ENCODE peak calls at places on chromosomes 1 and 21, in six cellular contexts. Z, V, R, M, X and J are unnamed samples.

GRCh38 chr1:52674497-52675384 is 23.4 kb downstream of the COA7 start:
- DNase-seq in Z (no peak), V (no peak), R (no peak), M (no peak), X (no peak), J (no peak)

GRCh38 chr1:200889571-200889970 is 5.1 kb upstream of the INAVA start:
- DNase-seq in Z (no peak), V (no peak), R (no peak), M (no peak), X (no peak), J (no peak)

GRCh38 chr21:46368533-46369285 is 44.8 kb downstream of the PCNT start:
- DNase-seq in Z (no peak), V (no peak), R (no peak), M (no peak), X (no peak), J (no peak)

GRCh38 chr1:186950547-186950946 is 121.8 kb downstream of the PLA2G4A start:
- DNase-seq in Z (no peak), V (no peak), R (no peak), M (peak; percentile 25), X (no peak), J (no peak)

GRCh38 chr1:97084566-97084965 is 363.0 kb downstream of the PTBP2 start:
- DNase-seq in Z (no peak), V (no peak), R (no peak), M (no peak), X (no peak), J (no peak)

GRCh38 chr1:22077728-22078127 is 25.2 kb downstream of the CDC42 start:
- DNase-seq in Z (no peak), V (no peak), R (no peak), M (no peak), X (no peak), J (no peak)

GRCh38 chr21:14773777-14774345 is 227.7 kb upstream of the SAMSN1 start:
- DNase-seq in Z (peak; percentile 65), V (no peak), R (peak; percentile 23), M (peak; percentile 46), X (peak; percentile 15), J (peak; percentile 62)

GRCh38 chr1:28078680-28079626 is 9.5 kb downstream of the EYA3 start:
- DNase-seq in Z (no peak), V (no peak), R (no peak), M (peak; percentile 81), X (no peak), J (no peak)

GRCh38 chr1:29544406-29544805 is 308.1 kb downstream of the PTPRU start:
- DNase-seq in Z (no peak), V (no peak), R (no peak), M (no peak), X (no peak), J (no peak)

GRCh38 chr1:235289859-235290739 is 37.9 kb downstream of the ARID4B start:
- DNase-seq in Z (no peak), V (no peak), R (no peak), M (no peak), X (no peak), J (no peak)
- H3K27ac ChIP-seq in Z (no peak overlapping the region), V (no peak overlapping the region), R (no peak overlapping the region), M (peak overlapping the region; percentile 37), X (no peak overlapping the region), J (no peak overlapping the region)

GRCh38 chr1:119635801-119636390 is 12.2 kb downstream of the ZNF697 start:
- DNase-seq in Z (no peak), V (no peak), R (no peak), M (peak; percentile 31), X (no peak), J (no peak)
- H3K9me3 ChIP-seq in Z (no peaks in the 10 kb centered on the region), V (no peaks in the 10 kb centered on the region), R (no peaks in the 10 kb centered on the region), M (no peaks in the 10 kb centered on the region), X (no peaks in the 10 kb centered on the region), J (no peaks in the 10 kb centered on the region)

GRCh38 chr1:7847599-7847998 is 5.3 kb downstream of the UTS2 start:
- DNase-seq in Z (no peak), V (no peak), R (no peak), M (peak; percentile 80), X (no peak), J (no peak)

GRCh38 chr1:7839526-7839925 is 13.3 kb downstream of the UTS2 start:
- DNase-seq in Z (no peak), V (no peak), R (no peak), M (no peak), X (no peak), J (no peak)

GRCh38 chr1:7845761-7846160 is 7.1 kb downstream of the UTS2 start:
- DNase-seq in Z (no peak), V (no peak), R (no peak), M (peak; percentile 81), X (no peak), J (no peak)

GRCh38 chr1:7838714-7839113 is 14.2 kb downstream of the UTS2 start:
- DNase-seq in Z (no peak), V (no peak), R (no peak), M (no peak), X (no peak), J (no peak)

GRCh38 chr1:7842517-7842916 is 10.3 kb downstream of the UTS2 start:
- DNase-seq in Z (no peak), V (no peak), R (no peak), M (no peak), X (no peak), J (no peak)
- H3K36me3 ChIP-seq in Z (no peaks in the 10 kb centered on the region), V (peaks cover 59% of the 10 kb centered on the region), R (no peaks in the 10 kb centered on the region), M (no peaks in the 10 kb centered on the region), X (no peaks in the 10 kb centered on the region), J (peaks cover 18% of the 10 kb centered on the region)

GRCh38 chr21:31403596-31404333 is 59.7 kb upstream of the TIAM1 start:
- DNase-seq in Z (no peak), V (no peak), R (no peak), M (no peak), X (no peak), J (no peak)
- H3K27ac ChIP-seq in Z (no peak overlapping the region), V (no peak overlapping the region), R (no peak overlapping the region), M (no peak overlapping the region), X (no peak overlapping the region), J (no peak overlapping the region)

GRCh38 chr21:37106998-37107397 is 33.9 kb downstream of the TTC3 start:
- DNase-seq in Z (no peak), V (no peak), R (no peak), M (no peak), X (no peak), J (no peak)
- H3K9me3 ChIP-seq in Z (no peaks in the 10 kb centered on the region), V (no peaks in the 10 kb centered on the region), R (peaks cover 39% of the 10 kb centered on the region), M (no peaks in the 10 kb centered on the region), X (no peaks in the 10 kb centered on the region), J (no peaks in the 10 kb centered on the region)

GRCh38 chr1:7984826-7985225 is 23.3 kb downstream of the PARK7 start:
- DNase-seq in Z (no peak), V (no peak), R (peak; percentile 31), M (no peak), X (no peak), J (peak; percentile 26)
- H3K36me3 ChIP-seq in Z (no peaks in the 10 kb centered on the region), V (peaks cover 46% of the 10 kb centered on the region), R (peaks cover 31% of the 10 kb centered on the region), M (peaks cover 17% of the 10 kb centered on the region), X (no peaks in the 10 kb centered on the region), J (peaks cover 10% of the 10 kb centered on the region)

DNA sequence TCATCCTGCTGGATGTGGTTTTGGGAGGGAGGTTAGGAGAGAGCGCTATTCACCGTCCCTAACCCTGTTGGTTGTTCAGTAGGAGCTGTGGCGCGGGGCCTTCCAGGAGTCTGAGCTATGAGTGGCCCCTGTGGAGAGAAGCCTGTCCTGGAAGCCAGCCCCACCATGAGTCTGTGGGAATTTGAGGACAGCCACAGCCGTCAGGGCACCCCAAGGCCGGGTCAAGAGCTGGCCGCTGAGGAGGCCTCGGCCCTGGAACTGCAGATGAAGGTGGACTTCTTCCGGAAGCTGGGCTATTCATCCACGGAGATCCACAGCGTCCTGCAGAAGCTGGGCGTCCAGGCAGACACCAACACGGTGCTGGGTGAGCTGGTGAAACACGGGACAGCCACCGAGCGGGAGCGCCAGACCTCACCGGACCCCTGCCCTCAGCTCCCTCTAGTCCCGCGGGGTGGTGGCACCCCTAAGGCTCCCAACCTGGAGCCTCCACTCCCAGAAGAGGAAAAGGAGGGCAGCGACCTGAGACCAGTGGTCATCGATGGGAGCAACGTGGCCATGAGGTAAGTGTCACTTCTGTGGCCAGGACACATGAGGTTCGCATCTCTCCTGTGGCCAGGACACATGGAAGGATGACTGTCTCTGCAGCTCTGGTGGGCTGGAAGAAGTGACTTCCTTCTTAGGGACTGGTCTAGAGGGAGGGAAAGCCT is 1.2 kb downstream of the ZC3H12A start:
- DNase-seq in Z (peak; percentile 38), V (peak; percentile 75), R (no peak), M (no peak), X (no peak), J (no peak)
- H3K27ac ChIP-seq in Z (peak overlapping the region; percentile 96), V (peak overlapping the region; percentile 97), R (no peak overlapping the region), M (no peak overlapping the region), X (peak overlapping the region; percentile 94), J (peak overlapping the region; percentile 76)